ENCODE peak calls at places on chromosomes 5 and 9, in five cellular contexts. W is activated CD4-positive, alpha-beta T cell treated with anti-CD3 and anti-CD28 coated beads, Interleukin-2, amount 10 ng/mL, durations not matched to agents 24 days and 14 days; Q is iris pigment epithelial cell; N is amniotic stem cell; V is HAP-1. I is an unnamed sample.

GRCh38 chr9:134648701-134649525 is 7.3 kb downstream of the COL5A1 start:
- DNase-seq in W (no peak), Q (peak; percentile 75), N (no peak), V (no peak), I (no peak)

GRCh38 chr9:131370638-131371037 is 23.2 kb upstream of the PRRC2B start:
- DNase-seq in W (no peak), Q (no peak), N (no peak), V (no peak), I (no peak)

GRCh38 chr9:123453904-123454321 is 97.9 kb downstream of the CRB2 start:
- DNase-seq in W (no peak), Q (no peak), N (no peak), V (peak; percentile 19), I (no peak)

GRCh38 chr9:121732886-121733285 is 81.5 kb downstream of the DAB2IP start:
- DNase-seq in W (no peak), Q (no peak), N (no peak), V (no peak), I (no peak)

GRCh38 chr9:105259731-105260612 is 15.5 kb downstream of the SLC44A1 start:
- DNase-seq in W (no peak), Q (no peak), N (no peak), V (no peak), I (no peak)

GRCh38 chr9:120383999-120384924 is 195.7 kb downstream of the CDK5RAP2 start:
- DNase-seq in W (no peak), Q (no peak), N (no peak), V (no peak), I (no peak)

GRCh38 chr5:145681686-145682085 is 153.5 kb downstream of the PRELID2 start:
- DNase-seq in W (peak; percentile 77), Q (peak; percentile 81), N (peak; percentile 63), V (peak; percentile 76), I (peak; percentile 54)

GRCh38 chr5:122586351-122586750 is 188.5 kb upstream of the SNX2 start:
- DNase-seq in W (no peak), Q (peak; percentile 72), N (peak; percentile 27), V (no peak), I (no peak)

GRCh38 chr5:102794677-102795331 is 39.7 kb downstream of the PAM start:
- DNase-seq in W (no peak), Q (no peak), N (no peak), V (peak; percentile 34), I (peak; percentile 20)

I was measured in NCI-H526 treated with DMSO at 0.1 percent for 48 hours.